ENCODE peak calls at places on chromosomes 12 and 14, in seven cellular contexts. L is Calu3, G is WTC11, J is AG09319, F is nephron progenitor cell, H is GM23338, O is epithelial cell of esophagus. Y is an unnamed sample.

GRCh38 chr12:115541891-115542361 is 735.6 kb downstream of the MED13L start:
- DNase-seq in L (no peak), F (no peak), H (no peak), G (no peak), J (no peak), O (peak), Y (no peak)

GRCh38 chr14:39488600-39488999 is 56.4 kb upstream of the FBXO33 start:
- DNase-seq in F (peak), J (no peak), G (peak), L (no peak), O (no peak), H (peak), Y (no peak)

GRCh38 chr12:53051881-53052412 is 2.1 kb downstream of the TNS2 start:
- DNase-seq in J (no peak), O (no peak), H (no peak), F (no peak), G (no peak), L (no peak), Y (no peak)

GRCh38 chr12:52686756-52687487 is 6.7 kb upstream of the KRT1 start:
- DNase-seq in G (no peak), J (no peak), F (no peak), H (no peak), O (peak), L (no peak), Y (no peak)

GRCh38 chr12:76275511-76276093 is 72.6 kb downstream of the BBS10 start:
- DNase-seq in O (no peak), G (no peak), F (no peak), L (no peak), H (no peak), J (no peak), Y (no peak)

GRCh38 chr12:25051583-25052190 is 102.8 kb upstream of the BCAT1 start:
- DNase-seq in J (no peak), O (no peak), F (no peak), L (no peak), G (no peak), H (no peak), Y (peak)

GRCh38 chr12:49121047-49121696 is 10.0 kb downstream of the TUBA1B start:
- DNase-seq in F (peak), H (peak), G (peak), L (peak), J (no peak), O (peak), Y (no peak)

GRCh38 chr14:104797112-104798044 is 1.8 kb upstream of the AKT1 start:
- DNase-seq in F (peak), O (no peak), H (peak), G (no peak), L (no peak), J (no peak), Y (peak)

GRCh38 chr14:67313153-67313552 is 46.5 kb downstream of the ATP6V1D start:
- DNase-seq in H (no peak), G (no peak), O (no peak), F (no peak), J (no peak), L (no peak), Y (no peak)

GRCh38 chr14:73014105-73014504 is 12.8 kb downstream of the ZFYVE1 start:
- DNase-seq in J (no peak), L (no peak), G (no peak), H (no peak), F (no peak), O (peak), Y (peak)

GRCh38 chr12:132700212-132700913 is 10.3 kb upstream of the PGAM5 start:
- DNase-seq in J (no peak), L (no peak), G (no peak), O (peak), F (no peak), H (no peak), Y (no peak)

GRCh38 chr12:53232641-53233538 is 881 bp upstream of the RARG start:
- DNase-seq in L (peak), G (peak), F (no peak), H (peak), J (no peak), O (peak), Y (peak)

GRCh38 chr12:49288412-49288853 is 6.5 kb upstream of the PRPH start:
- DNase-seq in O (peak), J (no peak), F (peak), H (peak), G (peak), L (peak), Y (peak)

GRCh38 chr14:68084256-68084655 is 264.7 kb downstream of the RAD51B start:
- DNase-seq in G (no peak), F (no peak), H (no peak), J (no peak), O (no peak), L (peak), Y (no peak)

GRCh38 chr14:101065246-101065645 is 161.7 kb upstream of the RTL1 start:
- DNase-seq in O (no peak), J (no peak), F (no peak), L (no peak), G (no peak), H (no peak), Y (no peak)

GRCh38 chr12:122788387-122788786 is 14.0 kb downstream of the CCDC62 start:
- DNase-seq in J (no peak), L (no peak), O (peak), H (no peak), G (no peak), F (no peak), Y (no peak)

GRCh38 chr12:122064034-122064777 is 14.3 kb upstream of the MLXIP start:
- DNase-seq in J (peak), O (peak), F (peak), G (peak), H (peak), L (peak), Y (peak)

GRCh38 chr14:102608064-102608446 is 15.6 kb downstream of the RCOR1 start:
- DNase-seq in F (no peak), G (no peak), O (no peak), J (no peak), H (no peak), L (no peak), Y (no peak)

GRCh38 chr14:48568252-48568651 is 892.8 kb upstream of the MDGA2 start:
- DNase-seq in J (no peak), O (no peak), F (no peak), L (no peak), H (no peak), G (no peak), Y (no peak)

GRCh38 chr12:108313609-108314331 is 25.3 kb downstream of the CMKLR1 start:
- DNase-seq in J (no peak), L (no peak), O (no peak), F (no peak), G (no peak), H (no peak), Y (peak)

GRCh38 chr12:100043657-100044056 is 58.9 kb upstream of the ANKS1B start:
- DNase-seq in G (no peak), J (no peak), H (no peak), F (no peak), L (no peak), O (peak), Y (no peak)

GRCh38 chr12:117109943-117110342 is 10.7 kb upstream of the TESC start:
- DNase-seq in L (no peak), O (no peak), F (no peak), H (no peak), J (no peak), G (no peak), Y (no peak)

GRCh38 chr14:91164676-91165075 is 50.8 kb downstream of the DGLUCY start:
- DNase-seq in G (no peak), F (no peak), L (no peak), H (no peak), J (no peak), O (peak), Y (no peak)

GRCh38 chr12:121712462-121713256 is at the start of gene TMEM120B:
- DNase-seq in O (peak), F (peak), J (no peak), G (peak), L (peak), H (peak), Y (peak)

GRCh38 chr12:55700255-55701018 is 7.3 kb downstream of the ITGA7 start:
- DNase-seq in O (peak), L (no peak), H (no peak), J (no peak), G (no peak), F (no peak), Y (no peak)

GRCh38 chr12:65570451-65571130 is 253.7 kb upstream of the HMGA2 start:
- DNase-seq in G (no peak), F (no peak), H (no peak), O (no peak), J (no peak), L (no peak), Y (no peak)

GRCh38 chr12:98422809-98423208 is 92.6 kb upstream of the TMPO start:
- DNase-seq in J (no peak), H (peak), F (peak), O (peak), L (peak), G (peak), Y (no peak)

GRCh38 chr12:114998118-114998771 is 314.3 kb upstream of the TBX3 start:
- DNase-seq in F (no peak), L (no peak), O (no peak), G (no peak), H (no peak), J (no peak), Y (no peak)

GRCh38 chr12:69196302-69197288 is 42.8 kb upstream of the CPSF6 start:
- DNase-seq in F (no peak), O (peak), J (no peak), L (peak), G (peak), H (peak), Y (no peak)
- TF ChIP-seq CTCF in F (no peak), O (peak), J (peak), L (peak), G (no peak), H (peak), Y (no peak)

DNA sequence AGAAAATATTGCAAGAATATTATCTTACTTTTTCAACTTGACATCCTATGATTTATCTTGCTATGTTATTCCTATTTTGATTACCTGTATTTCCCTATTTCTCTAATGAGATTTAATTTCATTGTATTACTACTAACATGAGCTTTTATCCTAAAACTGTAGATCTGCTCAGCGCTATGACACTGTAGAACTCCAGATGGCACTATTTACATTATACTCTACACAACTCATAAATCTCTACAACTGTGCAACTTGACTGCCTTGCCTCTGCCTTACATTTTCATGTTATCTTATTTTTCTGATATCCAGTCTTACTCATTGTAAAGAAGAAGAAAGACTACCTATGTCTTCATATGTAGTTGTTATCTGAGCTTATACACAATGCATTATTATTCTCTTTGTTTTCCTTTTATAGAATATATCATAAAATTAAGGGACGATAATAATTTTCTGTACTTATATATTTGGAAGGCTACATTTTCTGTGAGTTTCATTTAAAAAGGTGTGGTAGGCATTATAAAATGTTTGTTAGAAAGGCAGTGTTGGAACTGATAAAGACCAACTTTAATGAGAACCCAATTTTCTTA is 24.1 kb downstream of the NUP37 start:
- DNase-seq in L (peak), J (no peak), G (no peak), O (peak), F (no peak), H (peak), Y (no peak)
- TF ChIP-seq CTCF in L (peak), J (peak), G (no peak), O (peak), F (peak), H (no peak), Y (peak)

GRCh38 chr14:77033622-77034521 is 5.4 kb upstream of the IRF2BPL start:
- DNase-seq in J (peak), O (peak), G (peak), L (peak), H (peak), F (peak), Y (peak)
- TF ChIP-seq CTCF in J (no peak), O (no peak), G (no peak), L (no peak), H (no peak), F (no peak), Y (no peak)

GRCh38 chr12:7042847-7043246 is 17.7 kb upstream of the C1S start:
- DNase-seq in F (no peak), L (no peak), J (no peak), H (peak), O (peak), G (no peak), Y (no peak)
- TF ChIP-seq CTCF in F (no peak), L (no peak), J (peak), H (peak), O (peak), G (no peak), Y (peak)

DNA sequence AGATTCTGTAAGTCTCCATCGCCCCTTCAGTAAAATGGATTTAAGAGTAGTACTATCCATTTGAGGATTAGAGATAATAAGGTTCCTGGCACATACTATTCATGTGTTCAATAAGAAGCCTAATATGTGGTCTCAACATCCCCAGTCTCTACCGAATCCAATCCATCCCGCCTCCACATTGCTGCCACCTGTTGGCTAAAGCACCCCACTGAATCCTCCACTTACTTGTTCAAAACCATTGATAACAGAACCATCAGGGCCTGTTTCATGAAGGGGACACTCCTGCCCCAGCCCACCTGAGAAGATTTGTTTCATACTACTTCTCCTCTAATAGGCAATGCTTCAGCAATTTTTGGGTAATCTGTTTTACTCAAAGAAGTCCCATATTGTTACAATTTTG is 147.5 kb downstream of the SLC2A13 start:
- DNase-seq in L (no peak), F (no peak), J (no peak), G (peak), H (peak), O (peak), Y (peak)
- TF ChIP-seq CTCF in L (no peak), F (no peak), J (no peak), G (no peak), H (peak), O (peak), Y (no peak)

GRCh38 chr12:104313568-104314241 is 10.2 kb downstream of the EID3 start:
- DNase-seq in L (no peak), J (no peak), G (no peak), F (no peak), O (no peak), H (no peak), Y (no peak)
- TF ChIP-seq CTCF in L (no peak), J (no peak), G (no peak), F (no peak), O (no peak), H (no peak), Y (no peak)

DNA sequence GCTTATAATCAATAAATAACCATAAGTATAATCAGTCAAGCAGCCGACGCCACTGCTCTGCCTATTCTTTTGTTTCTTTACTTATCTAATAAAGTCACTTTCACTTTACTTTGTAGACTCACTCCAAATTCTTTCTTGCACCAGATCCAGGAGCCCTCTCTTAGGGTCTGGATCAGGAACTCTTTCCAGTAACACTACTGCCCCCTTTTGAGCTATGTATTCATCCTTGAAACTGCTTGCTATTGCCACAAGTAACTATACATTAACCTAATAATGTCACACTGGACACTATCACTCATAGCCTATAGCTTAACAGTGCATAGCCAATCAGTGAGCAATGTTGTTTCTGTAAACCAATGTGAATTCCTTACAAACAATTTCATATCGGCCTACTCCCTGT is 2.8 kb upstream of the NID2 start:
- DNase-seq in G (no peak), L (no peak), J (no peak), F (no peak), H (peak), O (no peak), Y (no peak)
- TF ChIP-seq CTCF in G (no peak), L (no peak), J (peak), F (no peak), H (peak), O (no peak), Y (no peak)

DNA sequence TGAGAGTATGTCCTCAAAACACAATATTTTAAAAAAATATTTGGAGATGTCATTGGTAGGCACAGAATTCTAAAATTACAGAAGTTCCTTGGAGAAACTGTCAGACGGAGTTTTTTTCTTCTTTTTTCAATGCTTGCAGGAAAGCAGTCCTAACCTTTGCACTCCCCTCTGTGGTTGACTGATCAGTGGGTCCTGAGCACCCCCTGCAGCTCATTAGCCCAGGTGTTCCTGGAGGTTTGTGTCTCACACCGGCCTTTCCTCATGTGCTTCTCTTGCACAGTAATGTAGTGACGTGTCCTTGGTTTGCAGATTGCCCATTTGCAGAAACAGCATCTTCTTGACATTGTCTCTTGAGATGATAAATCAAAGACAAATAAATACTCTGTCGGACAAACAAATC is 513.0 kb downstream of the TMEM121 start:
- DNase-seq in G (no peak), O (no peak), F (no peak), L (peak), J (no peak), H (peak), Y (peak)
- TF ChIP-seq CTCF in G (no peak), O (no peak), F (no peak), L (no peak), J (no peak), H (peak), Y (peak)